ENCODE peak calls at places on chromosomes 2 and 18, in six cellular contexts. Y, E, F, Z, A and D are unnamed samples.
A peak's percentile ranks its signal among the peaks of the same experiment; 100 is the strongest.

GRCh38 chr2:110943070-110943634 is 177.6 kb upstream of the BCL2L11 start:
- DNase-seq in Y (no peak), E (no peak), F (no peak), Z (no peak), A (no peak), D (no peak)

GRCh38 chr2:240179186-240179815 is 38.8 kb upstream of the OTOS start:
- DNase-seq in Y (no peak), E (no peak), F (no peak), Z (no peak), A (no peak), D (no peak)

GRCh38 chr2:24888177-24888576 is 31.9 kb downstream of the ADCY3 start:
- DNase-seq in Y (no peak), E (no peak), F (no peak), Z (no peak), A (no peak), D (no peak)

GRCh38 chr2:127932199-127932877 is 46.6 kb upstream of the AMMECR1L start:
- DNase-seq in Y (peak; percentile 85), E (no peak), F (peak; percentile 64), Z (peak; percentile 48), A (no peak), D (peak; percentile 62)

GRCh38 chr2:5685225-5685624 is 7.0 kb upstream of the SOX11 start:
- DNase-seq in Y (no peak), E (no peak), F (no peak), Z (no peak), A (no peak), D (no peak)

GRCh38 chr18:32714571-32715148 is 58.2 kb downstream of the KLHL14 start:
- DNase-seq in Y (peak; percentile 62), E (peak; percentile 79), F (peak; percentile 28), Z (peak; percentile 48), A (peak; percentile 12), D (peak; percentile 60)

GRCh38 chr2:85741811-85742507 is 11.8 kb upstream of the ATOH8 start:
- DNase-seq in Y (peak; percentile 96), E (peak; percentile 94), F (no peak), Z (peak; percentile 93), A (no peak), D (peak; percentile 94)

GRCh38 chr2:128180031-128180430 is 89.0 kb downstream of the UGGT1 start:
- DNase-seq in Y (no peak), E (no peak), F (no peak), Z (no peak), A (no peak), D (peak; percentile 48)

GRCh38 chr2:230592775-230593174 is 119.9 kb upstream of the CAB39 start:
- DNase-seq in Y (no peak), E (no peak), F (no peak), Z (no peak), A (no peak), D (no peak)

GRCh38 chr18:25097119-25098114 is 254.5 kb downstream of the ZNF521 start:
- DNase-seq in Y (no peak), E (no peak), F (no peak), Z (peak; percentile 37), A (no peak), D (peak; percentile 46)
- H2AFZ ChIP-seq in Y (no peak overlapping the region), E (no peak overlapping the region), F (no peak overlapping the region), Z (no peak overlapping the region), A (no peak overlapping the region), D (no peak overlapping the region)

DNA sequence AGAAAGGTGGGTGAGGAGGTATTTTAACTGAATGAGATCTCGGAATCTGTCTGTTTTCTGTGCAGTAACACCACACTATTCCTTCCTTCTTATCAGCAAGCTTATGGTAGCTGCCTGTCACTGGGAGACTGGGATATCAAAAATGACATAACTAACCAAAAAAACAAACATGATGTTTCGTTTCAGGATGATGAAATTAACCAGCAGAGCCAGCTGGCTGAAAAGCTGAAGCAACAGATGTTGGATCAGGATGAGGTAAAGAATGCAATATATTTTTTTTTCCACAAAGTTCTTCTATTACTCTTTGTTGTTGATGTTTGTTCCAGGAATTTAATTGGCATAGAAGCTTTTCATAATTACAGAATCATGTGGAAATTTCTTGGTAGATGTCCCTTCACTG is 59.8 kb upstream of the LYPD6B start:
- DNase-seq in Y (peak; percentile 22), E (no peak), F (no peak), Z (no peak), A (no peak), D (no peak)
- H3K4me1 ChIP-seq in Y (no peaks in the 10 kb centered on the region), E (no peaks in the 10 kb centered on the region), F (no peaks in the 10 kb centered on the region), Z (no peaks in the 10 kb centered on the region), A (no peaks in the 10 kb centered on the region), D (no peaks in the 10 kb centered on the region)

GRCh38 chr2:40394597-40394996 is 57.3 kb downstream of the SLC8A1 start:
- DNase-seq in Y (peak; percentile 8), E (no peak), F (no peak), Z (no peak), A (no peak), D (no peak)
- H2AFZ ChIP-seq in Y (peak overlapping the region; percentile 27), E (no peak overlapping the region), F (peak overlapping the region; percentile 11), Z (no peak overlapping the region), A (no peak overlapping the region), D (peak overlapping the region; percentile 21)

GRCh38 chr2:133197156-133197555 is 371.1 kb downstream of the NCKAP5 start:
- DNase-seq in Y (no peak), E (no peak), F (no peak), Z (no peak), A (no peak), D (no peak)
- H3K4me1 ChIP-seq in Y (peaks cover 16% of the 10 kb centered on the region), E (no peaks in the 10 kb centered on the region), F (no peaks in the 10 kb centered on the region), Z (peaks cover 5% of the 10 kb centered on the region), A (no peaks in the 10 kb centered on the region), D (peaks cover 2% of the 10 kb centered on the region)